ENCODE peak calls at places on chromosomes 7 and 10, in seven cellular contexts. R is naive thymus-derived CD4-positive, alpha-beta T cell; S is esophagus squamous epithelium; C is ascending aorta; J is heart left ventricle; B is right cardiac atrium; H is tibial nerve. K is an unnamed sample. For H3K9me3, the result is how much of the 10 kb centered on the place peaks cover.

GRCh38 chr7:65503434-65504152 is 129.9 kb downstream of the ZNF92 start:
- DNase-seq in R (no peak), S (no peak), C (no peak), J (no peak), B (no peak), H (no peak), K (no peak)

GRCh38 chr7:36082910-36083309 is 70.1 kb upstream of the EEPD1 start:
- DNase-seq in R (no peak), S (no peak), C (no peak), J (no peak), B (no peak), H (no peak), K (no peak)

GRCh38 chr7:114051871-114052324 is 133.1 kb upstream of the PPP1R3A start:
- DNase-seq in R (no peak), S (no peak), C (no peak), J (no peak), B (no peak), H (no peak), K (no peak)

GRCh38 chr7:112876877-112877276 is 86.7 kb upstream of the TMEM168 start:
- DNase-seq in R (no peak), S (no peak), C (no peak), J (no peak), B (no peak), H (no peak), K (no peak)

GRCh38 chr7:7201583-7202374 is 19.4 kb downstream of the C1GALT1 start:
- DNase-seq in R (peak), S (no peak), C (no peak), J (no peak), B (no peak), H (no peak), K (peak)

GRCh38 chr7:123798527-123799188 is 46.3 kb upstream of the HYAL4 start:
- DNase-seq in R (no peak), S (no peak), C (no peak), J (no peak), B (no peak), H (no peak), K (no peak)

GRCh38 chr10:114519756-114520288 is 115.5 kb upstream of the AFAP1L2 start:
- DNase-seq in R (no peak), S (no peak), C (no peak), J (no peak), B (no peak), H (no peak), K (no peak)

GRCh38 chr10:118151461-118151860 is 104.7 kb upstream of the RAB11FIP2 start:
- DNase-seq in R (no peak), S (no peak), C (no peak), J (no peak), B (no peak), H (no peak), K (no peak)

GRCh38 chr10:116088985-116089384 is 184.0 kb downstream of the GFRA1 start:
- DNase-seq in R (no peak), S (no peak), C (no peak), J (no peak), B (no peak), H (no peak), K (no peak)

GRCh38 chr7:126426652-126427051 is 826.1 kb downstream of the GRM8 start:
- DNase-seq in R (no peak), S (no peak), C (no peak), J (no peak), B (no peak), H (no peak), K (no peak)

GRCh38 chr10:65394898-65395297 is 1530.9 kb upstream of the LRRTM3 start:
- DNase-seq in R (no peak), S (no peak), C (no peak), J (no peak), B (no peak), H (no peak), K (no peak)

GRCh38 chr10:126252884-126253612 is 135.2 kb downstream of the ADAM12 start:
- DNase-seq in R (no peak), S (no peak), C (no peak), J (peak), B (no peak), H (peak), K (no peak)

GRCh38 chr7:36100293-36100692 is 52.8 kb upstream of the EEPD1 start:
- DNase-seq in R (no peak), S (no peak), C (no peak), J (no peak), B (no peak), H (no peak), K (no peak)

GRCh38 chr7:111362660-111363059 is 199.6 kb downstream of the IMMP2L start:
- DNase-seq in R (no peak), S (no peak), C (no peak), J (no peak), B (no peak), H (no peak), K (no peak)

GRCh38 chr10:12027539-12027938 is 15.1 kb downstream of the UPF2 start:
- DNase-seq in R (no peak), S (no peak), C (no peak), J (no peak), B (no peak), H (no peak), K (no peak)

GRCh38 chr7:70032673-70033072 is 434.4 kb downstream of the AUTS2 start:
- DNase-seq in R (no peak), S (no peak), C (no peak), J (no peak), B (no peak), H (no peak), K (no peak)

GRCh38 chr10:14880201-14880600 is 1.5 kb downstream of the SUV39H2 start:
- DNase-seq in R (peak), S (no peak), C (no peak), J (no peak), B (no peak), H (no peak), K (no peak)

GRCh38 chr10:132539431-132539839 is 1.8 kb downstream of the INPP5A start:
- DNase-seq in R (peak), S (no peak), C (peak), J (peak), B (peak), H (no peak), K (peak)

GRCh38 chr10:78417425-78418370 is 384.0 kb downstream of the RPS24 start:
- DNase-seq in R (no peak), S (no peak), C (peak), J (no peak), B (no peak), H (no peak), K (no peak)

GRCh38 chr10:380313-380955 is 245.2 kb downstream of the ZMYND11 start:
- DNase-seq in R (no peak), S (no peak), C (peak), J (no peak), B (no peak), H (no peak), K (no peak)

GRCh38 chr10:124598773-124599587 is 137.4 kb downstream of the LHPP start:
- DNase-seq in R (no peak), S (no peak), C (no peak), J (no peak), B (peak), H (no peak), K (no peak)

DNA sequence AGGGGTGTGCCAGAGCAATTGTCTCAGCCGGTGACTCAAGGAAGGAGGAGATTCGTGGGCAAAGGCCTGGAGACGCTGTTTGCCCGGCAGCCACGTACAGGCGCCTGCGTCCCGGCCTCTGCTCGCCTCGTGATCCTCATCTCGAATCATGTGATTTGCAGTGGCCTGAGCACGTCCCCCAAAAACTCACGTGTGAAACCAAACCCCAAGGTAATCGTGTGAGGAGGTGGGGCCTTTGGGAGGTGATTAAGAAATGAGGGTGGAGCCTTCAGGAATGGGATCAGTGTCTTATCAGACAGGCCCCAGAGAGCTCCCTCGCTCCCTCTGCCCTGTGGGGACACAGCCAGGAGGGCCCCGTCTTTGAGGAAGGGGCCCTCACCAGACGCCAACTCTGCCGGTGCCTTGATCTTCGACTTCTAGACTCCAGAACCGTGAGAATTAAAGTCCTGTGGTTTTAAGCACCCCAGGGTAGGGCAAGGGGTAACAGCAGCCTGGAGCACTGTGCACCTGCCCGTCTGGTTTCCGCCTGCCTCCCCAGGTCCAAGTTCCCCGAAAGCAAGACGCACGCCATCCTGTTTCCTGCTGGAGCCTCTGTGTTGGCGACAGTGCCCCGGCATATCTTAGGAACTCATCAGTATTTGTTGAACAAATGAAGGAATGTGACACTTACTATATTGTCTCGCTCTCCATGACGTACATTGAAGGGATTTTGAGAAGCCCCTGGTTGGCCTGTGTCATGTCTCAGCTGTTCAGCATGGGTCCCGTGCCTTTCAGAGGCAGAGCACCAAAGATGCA is 226.5 kb downstream of the TCERG1L start:
- DNase-seq in R (peak), S (no peak), C (no peak), J (no peak), B (no peak), H (no peak), K (no peak)
- H3K9me3 ChIP-seq in R (under half), S (under half), C (under half), J (under half), B (under half), H (under half), K (under half)

GRCh38 chr7:63047546-63047945 is 951.1 kb upstream of the ZNF722 start:
- DNase-seq in R (no peak), S (no peak), C (no peak), J (no peak), B (no peak), H (no peak), K (no peak)

GRCh38 chr7:63046612-63047011 is 952.0 kb upstream of the ZNF722 start:
- DNase-seq in R (no peak), S (no peak), C (no peak), J (no peak), B (no peak), H (no peak), K (no peak)

GRCh38 chr7:63044721-63045120 is 953.9 kb upstream of the ZNF722 start:
- DNase-seq in R (no peak), S (no peak), C (no peak), J (no peak), B (no peak), H (no peak), K (no peak)

GRCh38 chr7:63045575-63045974 is 953.1 kb upstream of the ZNF722 start:
- DNase-seq in R (no peak), S (no peak), C (no peak), J (no peak), B (no peak), H (no peak), K (no peak)

GRCh38 chr7:63047061-63047460 is 951.6 kb upstream of the ZNF722 start:
- DNase-seq in R (no peak), S (no peak), C (no peak), J (no peak), B (no peak), H (no peak), K (no peak)
- H3K9me3 ChIP-seq in R (under half), S (half or more), C (under half), J (under half), B (under half), H (half or more), K (under half)

GRCh38 chr7:87538052-87538451 is 62.6 kb upstream of the ABCB4 start:
- DNase-seq in R (no peak), S (no peak), C (no peak), J (no peak), B (no peak), H (no peak), K (no peak)
- H3K9me3 ChIP-seq in R (under half), S (under half), C (under half), J (under half), B (under half), H (under half), K (under half)

DNA sequence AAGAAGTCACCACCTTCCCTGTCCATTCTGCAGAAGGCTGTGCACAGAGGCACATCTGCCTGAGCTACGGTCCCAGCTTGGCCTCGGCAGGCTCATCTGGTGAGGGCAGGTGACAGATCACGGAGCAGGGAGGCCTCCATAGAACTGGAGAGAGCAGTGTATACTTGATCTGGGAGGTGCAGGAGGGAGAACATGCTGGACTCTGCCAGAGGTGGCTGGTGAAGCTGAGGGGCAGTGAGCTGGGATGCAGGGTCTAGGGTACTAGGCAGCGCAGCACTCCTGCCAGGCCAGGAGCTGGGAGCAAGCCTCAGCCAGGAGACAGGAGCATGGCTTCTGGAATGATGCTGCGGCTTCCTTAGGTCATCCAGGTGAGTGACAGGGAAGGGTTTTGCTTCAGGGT is 553.0 kb downstream of the TCERG1L start:
- DNase-seq in R (no peak), S (no peak), C (no peak), J (no peak), B (no peak), H (no peak), K (no peak)
- H3K9me3 ChIP-seq in R (under half), S (under half), C (under half), J (under half), B (under half), H (under half), K (under half)

GRCh38 chr7:157944051-157944450 is 607.2 kb downstream of the DNAJB6 start:
- DNase-seq in R (no peak), S (no peak), C (no peak), J (no peak), B (no peak), H (no peak), K (no peak)

GRCh38 chr7:157940497-157940896 is 603.7 kb downstream of the DNAJB6 start:
- DNase-seq in R (no peak), S (no peak), C (no peak), J (no peak), B (no peak), H (no peak), K (no peak)

GRCh38 chr7:157943561-157943960 is 606.8 kb downstream of the DNAJB6 start:
- DNase-seq in R (no peak), S (no peak), C (no peak), J (no peak), B (no peak), H (no peak), K (no peak)

GRCh38 chr7:157938211-157938610 is 601.4 kb downstream of the DNAJB6 start:
- DNase-seq in R (no peak), S (no peak), C (no peak), J (no peak), B (no peak), H (no peak), K (no peak)

DNA sequence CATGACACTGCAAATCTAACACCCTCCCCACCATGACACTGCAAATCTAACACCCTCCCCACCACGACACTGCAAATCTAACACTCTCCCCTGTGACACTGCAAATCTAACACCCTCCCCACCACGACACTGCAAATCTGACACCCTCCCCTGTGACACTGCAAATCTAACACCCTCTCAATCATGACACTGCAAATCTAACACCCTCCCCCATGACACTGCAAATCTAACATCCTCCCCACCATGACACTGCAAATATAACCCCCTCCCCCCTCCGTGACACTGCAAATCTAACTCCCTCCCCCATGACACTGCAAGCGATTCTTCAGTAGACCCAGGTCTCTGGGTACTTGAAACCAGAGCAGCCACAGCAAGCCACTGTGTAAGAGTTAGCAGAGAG is 604.4 kb downstream of the DNAJB6 start:
- DNase-seq in R (no peak), S (no peak), C (no peak), J (no peak), B (no peak), H (no peak), K (no peak)
- H3K9me3 ChIP-seq in R (under half), S (under half), C (under half), J (under half), B (under half), H (under half), K (under half)

DNA sequence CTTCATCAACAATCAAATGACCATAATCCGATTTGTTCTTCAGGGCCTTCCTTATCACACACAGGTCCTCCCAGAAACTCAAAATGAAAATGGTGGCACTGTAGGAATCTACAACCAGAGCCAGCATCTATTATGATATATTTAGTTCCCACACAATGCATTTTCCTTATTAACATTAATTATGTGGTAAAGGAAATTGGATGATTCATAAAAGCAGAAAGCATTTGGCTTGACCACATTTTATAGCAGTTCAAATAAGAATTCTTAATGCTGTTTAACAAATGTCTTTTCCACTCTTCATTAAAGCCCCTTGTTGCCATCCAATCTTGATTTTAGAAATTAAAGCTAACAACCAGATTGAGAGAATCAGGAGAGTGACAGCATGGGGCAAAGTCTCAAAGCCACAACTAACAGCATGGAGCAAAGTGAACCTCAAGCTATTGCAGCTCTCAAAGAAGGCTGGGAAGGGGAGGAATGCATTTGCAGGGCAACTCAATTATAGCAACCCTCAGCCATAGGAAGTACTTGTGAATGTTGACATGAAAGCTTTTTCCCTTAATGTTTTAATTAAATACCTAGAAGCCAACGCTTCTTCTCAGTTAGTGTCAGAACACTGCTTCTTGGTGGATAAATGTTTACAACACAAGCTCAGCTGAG is 549.1 kb downstream of the NXPH1 start:
- DNase-seq in R (no peak), S (no peak), C (no peak), J (no peak), B (no peak), H (no peak), K (no peak)
- H3K9me3 ChIP-seq in R (under half), S (under half), C (under half), J (under half), B (under half), H (under half), K (under half)

GRCh38 chr7:27095897-27096755 is at the start of gene HOXA1:
- DNase-seq in R (peak), S (peak), C (peak), J (peak), B (peak), H (peak), K (peak)

GRCh38 chr7:27098493-27099223 is 2.9 kb upstream of the HOXA1 start:
- DNase-seq in R (no peak), S (no peak), C (no peak), J (no peak), B (peak), H (no peak), K (no peak)

GRCh38 chr7:27099224-27099838 is 3.2 kb downstream of the HOXA2 start:
- DNase-seq in R (no peak), S (no peak), C (no peak), J (no peak), B (no peak), H (no peak), K (no peak)

GRCh38 chr7:27096756-27097514 is 1.1 kb upstream of the HOXA1 start:
- DNase-seq in R (no peak), S (no peak), C (no peak), J (no peak), B (peak), H (no peak), K (no peak)

DNA sequence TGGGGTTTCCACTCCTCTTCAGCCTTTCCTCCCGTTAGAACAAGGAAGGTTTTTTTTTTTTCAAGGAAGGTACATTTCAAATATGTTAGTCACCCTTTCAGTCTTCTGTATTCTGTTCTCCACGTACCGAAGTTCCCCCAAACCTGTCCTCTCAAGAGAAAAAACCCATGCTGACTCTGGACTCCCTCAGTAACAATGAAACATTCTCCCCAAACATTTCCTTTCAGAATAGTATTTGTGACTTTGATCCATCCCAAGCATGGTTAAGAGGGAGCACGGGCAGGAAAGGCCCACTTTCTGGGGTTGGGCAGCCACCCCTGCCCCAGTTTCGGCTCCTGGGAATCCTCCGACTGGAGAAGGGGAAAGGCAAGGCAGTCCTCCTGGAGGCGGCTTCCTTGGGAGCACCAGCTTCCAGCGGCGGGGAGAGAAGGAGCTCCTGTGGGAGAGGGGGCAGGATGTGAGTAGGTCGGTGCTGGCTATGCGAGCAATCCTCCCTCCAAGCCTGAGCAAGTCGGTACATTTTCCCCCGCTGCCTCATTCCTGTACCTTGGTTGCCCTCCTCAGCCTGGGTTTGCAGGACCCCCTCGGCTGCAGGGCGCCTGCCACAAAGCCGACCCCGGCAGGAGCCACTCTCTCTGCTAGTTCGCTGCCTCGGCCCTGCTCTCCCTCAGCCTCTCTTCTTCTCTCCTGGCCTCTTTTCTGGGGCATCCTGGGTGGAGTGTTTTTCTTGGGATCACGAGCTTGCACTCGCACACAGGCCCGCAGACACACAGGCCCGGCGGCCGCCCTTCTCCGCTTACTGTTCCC is 2.1 kb upstream of the HOXA1 start:
- DNase-seq in R (no peak), S (no peak), C (no peak), J (no peak), B (no peak), H (no peak), K (no peak)
- H3K9me3 ChIP-seq in R (under half), S (under half), C (under half), J (under half), B (under half), H (under half), K (under half)

DNA sequence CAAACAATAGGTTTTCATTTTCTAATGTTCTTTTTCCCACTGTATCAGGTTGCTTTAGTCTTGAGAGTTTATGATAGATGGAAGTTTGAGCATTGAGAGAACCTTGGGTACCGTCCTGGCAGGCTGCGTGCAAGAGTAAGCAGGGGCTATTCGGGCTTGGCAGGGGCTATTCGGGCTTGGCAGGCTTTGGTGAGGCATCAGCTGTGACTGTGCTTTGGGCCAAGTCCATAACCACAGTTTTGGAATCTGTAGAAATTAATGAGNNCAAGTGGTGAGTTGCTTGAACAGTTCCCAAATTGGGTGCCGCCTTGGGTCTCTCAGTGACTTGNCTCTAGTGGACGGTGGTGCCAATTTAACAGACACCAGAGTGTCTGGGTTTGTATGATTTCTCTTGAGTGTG is 424.6 kb downstream of the PAXIP1 start:
- DNase-seq in R (no peak), S (no peak), C (no peak), J (no peak), B (no peak), H (no peak), K (no peak)
- H3K9me3 ChIP-seq in R (under half), S (under half), C (under half), J (under half), B (under half), H (under half), K (under half)